ENCODE peak calls at places on chromosome 19, in four cellular contexts. One of them, this sample, is unnamed.
A peak's percentile ranks its signal among the peaks of the same experiment; 100 is the strongest.

GRCh38 chr19:17052439-17052838 is 22.8 kb downstream of the HAUS8 start:
- DNase-seq in left lung: no peak
- DNase-seq in mucosa of descending colon: no peak
- DNase-seq in cardiac muscle cell: peak; percentile 60
- DNase-seq in this sample: no peak

GRCh38 chr19:42459926-42460325 is 17.2 kb upstream of the CXCL17 start:
- DNase-seq in mucosa of descending colon: no peak
- DNase-seq in left lung: no peak
- DNase-seq in cardiac muscle cell: no peak
- DNase-seq in this sample: no peak

GRCh38 chr19:33445752-33446070 is 72.2 kb downstream of the CEBPG start:
- DNase-seq in left lung: no peak
- DNase-seq in mucosa of descending colon: no peak
- DNase-seq in cardiac muscle cell: no peak
- DNase-seq in this sample: no peak

GRCh38 chr19:40542197-40542859 is 34.3 kb upstream of the SHKBP1 start:
- DNase-seq in cardiac muscle cell: no peak
- DNase-seq in left lung: peak; percentile 40
- DNase-seq in mucosa of descending colon: peak; percentile 67
- DNase-seq in this sample: no peak

GRCh38 chr19:6164906-6165531 is 29.6 kb downstream of the ACSBG2 start:
- DNase-seq in cardiac muscle cell: no peak
- DNase-seq in left lung: no peak
- DNase-seq in mucosa of descending colon: no peak
- DNase-seq in this sample: no peak

GRCh38 chr19:16594131-16594586 is 21.9 kb upstream of the SLC35E1 start:
- DNase-seq in cardiac muscle cell: no peak
- DNase-seq in left lung: no peak
- DNase-seq in mucosa of descending colon: no peak
- DNase-seq in this sample: peak; percentile 54

GRCh38 chr19:33676999-33677665 is 55.4 kb downstream of the CHST8 start:
- DNase-seq in mucosa of descending colon: no peak
- DNase-seq in left lung: no peak
- DNase-seq in cardiac muscle cell: no peak
- DNase-seq in this sample: no peak

GRCh38 chr19:14141041-14141440 is 4.7 kb upstream of the ASF1B start:
- DNase-seq in mucosa of descending colon: no peak
- DNase-seq in cardiac muscle cell: no peak
- DNase-seq in left lung: no peak
- DNase-seq in this sample: no peak

GRCh38 chr19:40888191-40888590 is 6.2 kb upstream of the CYP2A7 start:
- DNase-seq in cardiac muscle cell: no peak
- DNase-seq in mucosa of descending colon: no peak
- DNase-seq in left lung: no peak
- DNase-seq in this sample: no peak

GRCh38 chr19:45137179-45137761 is 23.5 kb downstream of the NKPD1 start:
- DNase-seq in left lung: no peak
- DNase-seq in cardiac muscle cell: no peak
- DNase-seq in mucosa of descending colon: no peak
- DNase-seq in this sample: no peak

GRCh38 chr19:42024622-42025111 is 30.6 kb upstream of the ATP1A3 start:
- DNase-seq in mucosa of descending colon: no peak
- DNase-seq in left lung: no peak
- DNase-seq in cardiac muscle cell: peak; percentile 40
- DNase-seq in this sample: no peak

GRCh38 chr19:13116282-13117175 is at the start of gene TRMT1:
- DNase-seq in mucosa of descending colon: peak; percentile 93
- DNase-seq in cardiac muscle cell: peak; percentile 92
- DNase-seq in left lung: peak; percentile 92
- DNase-seq in this sample: peak; percentile 79

DNA sequence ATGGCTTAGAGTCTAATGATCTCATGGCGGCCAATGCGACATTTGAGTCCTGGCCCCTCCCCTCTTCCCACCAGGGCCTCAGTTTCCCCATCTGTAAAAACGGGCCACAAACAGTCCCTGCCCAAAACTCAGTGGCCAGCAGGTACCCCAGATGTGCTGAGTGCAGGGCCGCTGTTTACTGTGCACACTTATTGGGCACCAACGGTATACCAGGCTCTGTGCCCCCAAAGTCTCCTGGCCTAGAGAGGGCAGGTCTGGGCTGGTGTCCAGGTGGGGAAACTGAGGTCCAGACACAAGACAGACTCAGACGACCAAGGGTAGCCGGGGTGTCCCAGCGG is 23.6 kb upstream of the WDR18 start:
- DNase-seq in left lung: no peak
- DNase-seq in mucosa of descending colon: no peak
- DNase-seq in cardiac muscle cell: no peak
- DNase-seq in this sample: no peak
- H3K4me1 ChIP-seq in left lung: no peaks in the 10 kb centered on the region
- H3K4me1 ChIP-seq in mucosa of descending colon: peaks cover 8% of the 10 kb centered on the region
- H3K4me1 ChIP-seq in cardiac muscle cell: peaks cover 23% of the 10 kb centered on the region
- H3K4me1 ChIP-seq in this sample: no peaks in the 10 kb centered on the region

DNA sequence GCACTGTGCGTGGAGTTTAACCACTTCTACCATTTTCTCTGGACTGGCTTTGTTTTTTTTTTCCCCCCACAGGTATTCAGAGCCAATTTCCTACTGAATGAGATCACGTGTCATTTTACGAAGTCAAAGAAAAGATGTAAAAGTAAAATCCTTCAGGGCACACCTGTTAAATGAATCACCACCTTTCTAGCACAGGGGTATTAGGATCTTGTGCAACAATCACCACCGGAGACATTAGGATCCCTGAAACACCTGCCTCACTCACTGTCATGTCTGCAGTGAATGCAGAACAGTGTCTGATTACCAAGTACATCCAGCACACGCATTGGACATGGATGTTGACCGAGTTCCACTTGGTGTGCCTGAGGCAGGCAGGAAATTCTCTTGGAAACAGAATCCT is 17.2 kb downstream of the BRD4 start:
- DNase-seq in cardiac muscle cell: no peak
- DNase-seq in mucosa of descending colon: no peak
- DNase-seq in left lung: no peak
- DNase-seq in this sample: no peak
- H3K4me1 ChIP-seq in cardiac muscle cell: peaks cover 31% of the 10 kb centered on the region
- H3K4me1 ChIP-seq in mucosa of descending colon: peaks cover 25% of the 10 kb centered on the region
- H3K4me1 ChIP-seq in left lung: peaks cover 24% of the 10 kb centered on the region
- H3K4me1 ChIP-seq in this sample: peaks cover 35% of the 10 kb centered on the region

DNA sequence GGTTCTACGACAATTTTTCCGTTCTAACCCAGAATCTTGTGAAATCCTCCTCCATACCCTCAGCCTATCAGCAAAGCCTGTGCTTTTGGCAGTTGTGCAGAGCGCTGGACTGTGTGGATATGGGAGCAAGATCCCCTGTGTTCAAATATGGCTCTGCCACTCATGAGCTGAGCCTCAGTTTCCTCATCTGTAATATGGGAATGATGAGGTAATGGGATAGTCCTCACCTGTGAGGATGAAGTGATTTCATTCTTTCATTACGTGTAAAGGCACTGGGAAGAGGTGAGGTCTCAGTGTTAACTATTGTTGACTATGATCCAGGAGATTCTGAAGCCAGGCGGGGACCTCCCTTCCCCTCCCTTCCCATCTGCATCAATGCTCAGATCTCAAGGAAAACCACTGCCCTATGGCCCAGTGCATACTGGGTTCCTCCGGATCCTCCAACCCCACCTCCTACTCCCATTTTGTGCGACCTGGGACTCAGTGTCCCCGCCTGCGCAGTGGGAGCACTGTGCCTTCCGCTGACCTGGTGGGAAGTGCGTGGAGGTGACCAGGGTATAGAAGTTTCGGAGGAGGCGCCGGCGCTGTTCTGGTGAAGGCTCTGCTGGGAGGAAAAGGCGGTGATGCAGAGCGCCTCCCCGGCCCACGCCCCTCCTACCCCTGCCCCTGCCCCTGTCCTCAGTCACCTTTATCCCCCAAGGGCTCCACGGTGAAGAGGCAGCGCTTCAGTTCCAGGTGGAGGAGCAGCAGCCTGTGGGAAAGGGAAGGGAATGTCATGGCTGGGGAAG is 5.0 kb downstream of the FUZ start:
- DNase-seq in cardiac muscle cell: no peak
- DNase-seq in mucosa of descending colon: peak; percentile 43
- DNase-seq in left lung: no peak
- DNase-seq in this sample: no peak
- H3K4me1 ChIP-seq in cardiac muscle cell: peaks cover 5% of the 10 kb centered on the region
- H3K4me1 ChIP-seq in mucosa of descending colon: peaks cover 16% of the 10 kb centered on the region
- H3K4me1 ChIP-seq in left lung: peaks cover 7% of the 10 kb centered on the region
- H3K4me1 ChIP-seq in this sample: peaks cover 10% of the 10 kb centered on the region

DNA sequence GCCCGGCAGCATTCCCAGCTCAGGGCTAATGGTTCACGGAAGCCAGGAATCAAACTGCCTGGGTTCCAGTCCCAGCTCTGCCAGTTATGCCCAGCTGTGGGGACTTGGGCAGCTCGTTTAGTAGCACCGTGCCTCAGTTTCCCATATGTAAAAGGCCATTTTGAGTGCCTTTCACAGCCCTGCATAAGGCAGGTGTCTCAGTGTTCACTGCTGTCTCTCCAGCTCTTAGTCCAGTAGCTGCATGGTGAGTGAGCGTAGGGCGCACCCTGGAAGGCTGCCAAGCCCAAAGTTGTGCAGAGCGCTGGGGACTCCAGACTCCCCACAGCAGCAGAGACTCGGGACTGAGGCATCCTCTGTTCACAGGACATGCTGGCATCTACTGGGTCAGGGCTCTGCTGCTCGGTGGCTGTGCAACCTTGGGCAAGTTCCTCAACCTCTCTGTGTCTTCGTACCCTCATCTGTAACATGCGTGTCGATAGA is 5.5 kb downstream of the RPL28 start:
- DNase-seq in left lung: no peak
- DNase-seq in cardiac muscle cell: no peak
- DNase-seq in mucosa of descending colon: no peak
- DNase-seq in this sample: no peak
- H3K4me1 ChIP-seq in left lung: peaks cover 20% of the 10 kb centered on the region
- H3K4me1 ChIP-seq in cardiac muscle cell: peaks cover 10% of the 10 kb centered on the region
- H3K4me1 ChIP-seq in mucosa of descending colon: peaks cover 24% of the 10 kb centered on the region
- H3K4me1 ChIP-seq in this sample: peaks cover 29% of the 10 kb centered on the region

GRCh38 chr19:3959766-3960131 is 11.2 kb downstream of the DAPK3 start:
- DNase-seq in mucosa of descending colon: no peak
- DNase-seq in left lung: no peak
- DNase-seq in cardiac muscle cell: no peak
- DNase-seq in this sample: no peak
- H3K4me1 ChIP-seq in mucosa of descending colon: no peaks in the 10 kb centered on the region
- H3K4me1 ChIP-seq in left lung: no peaks in the 10 kb centered on the region
- H3K4me1 ChIP-seq in cardiac muscle cell: no peaks in the 10 kb centered on the region
- H3K4me1 ChIP-seq in this sample: no peaks in the 10 kb centered on the region

GRCh38 chr19:11195169-11195568 is 2.2 kb downstream of the KANK2 start:
- DNase-seq in left lung: no peak
- DNase-seq in mucosa of descending colon: no peak
- DNase-seq in cardiac muscle cell: no peak
- DNase-seq in this sample: no peak
- H3K4me1 ChIP-seq in left lung: peaks cover 31% of the 10 kb centered on the region
- H3K4me1 ChIP-seq in mucosa of descending colon: peaks cover 11% of the 10 kb centered on the region
- H3K4me1 ChIP-seq in cardiac muscle cell: no peaks in the 10 kb centered on the region
- H3K4me1 ChIP-seq in this sample: peaks cover 12% of the 10 kb centered on the region

This sample was measured in effector memory CD4-positive, alpha-beta T cell.